ENCODE peak calls at places on chromosomes 5 and 9, in ten cellular contexts. E is iPS DF 6.9; P is RPMI7951; D is astrocyte; O is HepG2; L is tibial artery; I is CD8-positive, alpha-beta memory T cell; Y is NCI-H1417 treated with DMSO at 0.1 percent for 48 hours; J is left kidney; N is HTR-8/SVneo. X is an unnamed sample.

GRCh38 chr9:92650839-92651621 is 18.9 kb downstream of the IPPK start:
- DNase-seq in E (no peak), P (no peak), D (peak), O (no peak), L (peak), I (no peak), Y (no peak), J (no peak), N (no peak), X (no peak)

GRCh38 chr5:139075066-139076050 is 122.8 kb downstream of the SIL1 start:
- DNase-seq in E (no peak), P (no peak), D (no peak), O (no peak), L (peak), I (no peak), Y (no peak), J (peak), N (no peak), X (no peak)

GRCh38 chr5:112059601-112060135 is 302.7 kb upstream of the NREP start:
- DNase-seq in E (no peak), P (no peak), D (peak), O (no peak), L (no peak), I (no peak), Y (no peak), J (no peak), N (no peak), X (peak)

GRCh38 chr5:58455066-58455465 is 4.8 kb downstream of the PLK2 start:
- DNase-seq in E (no peak), P (no peak), D (peak), O (no peak), L (no peak), I (no peak), Y (no peak), J (no peak), N (no peak), X (peak)

GRCh38 chr9:105173306-105173705 is 71.1 kb upstream of the SLC44A1 start:
- DNase-seq in E (peak), P (no peak), D (no peak), O (no peak), L (no peak), I (no peak), Y (peak), J (no peak), N (no peak), X (no peak)

GRCh38 chr9:117160254-117160653 is 254.6 kb downstream of the ASTN2 start:
- DNase-seq in E (no peak), P (no peak), D (no peak), O (no peak), L (no peak), I (no peak), Y (no peak), J (no peak), N (no peak), X (no peak)

GRCh38 chr5:91865920-91866319 is 482.8 kb upstream of the ARRDC3 start:
- DNase-seq in E (no peak), P (no peak), D (no peak), O (no peak), L (no peak), I (no peak), Y (no peak), J (no peak), N (no peak), X (peak)

GRCh38 chr5:55523293-55523692 is 11.5 kb downstream of the PLPP1 start:
- DNase-seq in E (no peak), P (no peak), D (no peak), O (no peak), L (no peak), I (no peak), Y (no peak), J (no peak), N (no peak), X (no peak)

GRCh38 chr9:68446836-68447235 is 90.4 kb downstream of the PGM5 start:
- DNase-seq in E (no peak), P (no peak), D (no peak), O (no peak), L (peak), I (no peak), Y (no peak), J (peak), N (no peak), X (no peak)

GRCh38 chr5:107669543-107670027 is 1.2 kb downstream of the EFNA5 start:
- DNase-seq in E (no peak), P (peak), D (peak), O (no peak), L (peak), I (no peak), Y (no peak), J (peak), N (no peak), X (peak)

GRCh38 chr9:135087489-135087791 is at the start of gene OLFM1:
- DNase-seq in E (peak), P (peak), D (peak), O (no peak), L (peak), I (no peak), Y (no peak), J (peak), N (peak), X (peak)

GRCh38 chr9:79592736-79593493 is 21.1 kb downstream of the TLE4 start:
- DNase-seq in E (no peak), P (peak), D (no peak), O (no peak), L (no peak), I (no peak), Y (no peak), J (no peak), N (no peak), X (no peak)

GRCh38 chr9:12538842-12539584 is 154.2 kb upstream of the TYRP1 start:
- DNase-seq in E (no peak), P (no peak), D (no peak), O (no peak), L (no peak), I (no peak), Y (no peak), J (no peak), N (no peak), X (no peak)

GRCh38 chr9:111284703-111285102 is 45.3 kb downstream of the OR2K2 start:
- DNase-seq in E (no peak), P (peak), D (no peak), O (no peak), L (no peak), I (no peak), Y (no peak), J (no peak), N (no peak), X (no peak)

GRCh38 chr5:172920447-172920849 is 38.8 kb upstream of the RPL26L1 start:
- DNase-seq in E (no peak), P (peak), D (peak), O (no peak), L (no peak), I (no peak), Y (no peak), J (no peak), N (peak), X (peak)

GRCh38 chr9:3827175-3827574 is 301.4 kb upstream of the RFX3 start:
- DNase-seq in E (no peak), P (peak), D (no peak), O (no peak), L (no peak), I (no peak), Y (no peak), J (peak), N (no peak), X (no peak)

GRCh38 chr5:113059232-113059805 is 82.7 kb downstream of the DCP2 start:
- DNase-seq in E (no peak), P (peak), D (peak), O (no peak), L (no peak), I (no peak), Y (no peak), J (peak), N (peak), X (peak)

GRCh38 chr5:166758151-166758550 is 1533.3 kb upstream of the WWC1 start:
- DNase-seq in E (no peak), P (no peak), D (no peak), O (no peak), L (no peak), I (no peak), Y (no peak), J (no peak), N (no peak), X (peak)

GRCh38 chr9:136093331-136093986 is 1.6 kb downstream of the NACC2 start:
- DNase-seq in E (no peak), P (peak), D (no peak), O (no peak), L (no peak), I (no peak), Y (no peak), J (no peak), N (no peak), X (no peak)

GRCh38 chr5:65489119-65489518 is 7.4 kb upstream of the ADAMTS6 start:
- DNase-seq in E (no peak), P (no peak), D (no peak), O (no peak), L (no peak), I (no peak), Y (no peak), J (no peak), N (no peak), X (no peak)

GRCh38 chr9:113372059-113372458 is 4.7 kb downstream of the HDHD3 start:
- DNase-seq in E (no peak), P (no peak), D (no peak), O (no peak), L (no peak), I (no peak), Y (no peak), J (no peak), N (no peak), X (no peak)

GRCh38 chr5:54520438-54520846 is 2.9 kb downstream of the SNX18 start:
- DNase-seq in E (no peak), P (peak), D (peak), O (no peak), L (peak), I (no peak), Y (no peak), J (peak), N (no peak), X (peak)

GRCh38 chr5:337565-338130 is 16.1 kb downstream of the AHRR start:
- DNase-seq in E (no peak), P (peak), D (peak), O (peak), L (no peak), I (no peak), Y (no peak), J (peak), N (peak), X (peak)

GRCh38 chr9:127225747-127226646 is 38.6 kb upstream of the GARNL3 start:
- DNase-seq in E (no peak), P (peak), D (no peak), O (no peak), L (peak), I (no peak), Y (no peak), J (peak), N (no peak), X (no peak)

GRCh38 chr5:172418847-172419810 is 35.2 kb downstream of the SH3PXD2B start:
- DNase-seq in E (no peak), P (no peak), D (no peak), O (no peak), L (no peak), I (no peak), Y (no peak), J (no peak), N (no peak), X (no peak)

GRCh38 chr5:173984218-173984617 is 4.8 kb upstream of the C5orf47 start:
- DNase-seq in E (no peak), P (peak), D (no peak), O (peak), L (no peak), I (no peak), Y (no peak), J (peak), N (no peak), X (peak)

GRCh38 chr5:104650313-104650712 is 1087.7 kb upstream of the NUDT12 start:
- DNase-seq in E (no peak), P (no peak), D (no peak), O (no peak), L (no peak), I (no peak), Y (no peak), J (no peak), N (no peak), X (no peak)

X was measured in fibroblast of lung.